ENCODE peak calls at places on chromosomes 4 and X, in four cellular contexts. O, H, B and S are unnamed samples.

GRCh38 chrX:18146954-18147353 is 73.7 kb downstream of the BEND2 start:
- DNase-seq in B (peak; percentile 23), H (no peak), O (peak; percentile 10), S (no peak)

GRCh38 chrX:14802943-14803710 is 69.7 kb downstream of the FANCB start:
- DNase-seq in O (peak; percentile 26), H (no peak), B (no peak), S (peak; percentile 31)

GRCh38 chr4:138644322-138644721 is 371.3 kb upstream of the NOCT start:
- DNase-seq in H (no peak), O (no peak), B (no peak), S (no peak)

GRCh38 chr4:44629280-44629866 is 22.1 kb downstream of the YIPF7 start:
- DNase-seq in H (no peak), O (peak; percentile 57), B (peak; percentile 45), S (peak; percentile 5)

GRCh38 chrX:50202539-50202938 is 1.7 kb upstream of the AKAP4 start:
- DNase-seq in B (no peak), O (peak; percentile 3), H (no peak), S (no peak)

GRCh38 chr4:86333236-86333635 is 26.6 kb downstream of the MAPK10 start:
- DNase-seq in B (no peak), H (no peak), O (peak; percentile 40), S (no peak)

GRCh38 chrX:96591418-96591817 is 93.2 kb upstream of the DIAPH2 start:
- DNase-seq in B (no peak), O (no peak), H (no peak), S (no peak)

GRCh38 chr4:145679991-145680455 is at the start of gene C4orf51:
- DNase-seq in H (no peak), B (no peak), O (peak; percentile 73), S (peak; percentile 23)

GRCh38 chr4:41069838-41070237 is 144.5 kb downstream of the APBB2 start:
- DNase-seq in O (no peak), B (no peak), H (no peak), S (no peak)

GRCh38 chrX:103941201-103941975 is 21.0 kb upstream of the TMSB15B start:
- DNase-seq in O (peak; percentile 50), H (no peak), B (no peak), S (peak; percentile 4)